ENCODE peak calls at places on chromosomes 16 and 17, in four cellular contexts. A is H1, P is IMR-90, E is mesendoderm. R is an unnamed sample.

GRCh38 chr16:86756882-86757703 is 178.7 kb downstream of the FOXL1 start:
- DNase-seq in A (no peak), P (no peak), E (no peak), R (no peak)

GRCh38 chr16:427295-427694 is 1.8 kb downstream of the RAB11FIP3 start:
- DNase-seq in A (no peak), P (no peak), E (no peak), R (no peak)

GRCh38 chr17:1422907-1423306 is 22.9 kb upstream of the YWHAE start:
- DNase-seq in A (no peak), P (peak), E (peak), R (no peak)

GRCh38 chr17:9768381-9768934 is 22.9 kb downstream of the DHRS7C start:
- DNase-seq in A (no peak), P (peak), E (peak), R (no peak)

GRCh38 chr16:87314990-87315420 is 2.2 kb downstream of the C16orf95 start:
- DNase-seq in A (no peak), P (no peak), E (no peak), R (no peak)

GRCh38 chr17:29107933-29108805 is 65.2 kb downstream of the PIPOX start:
- DNase-seq in A (no peak), P (no peak), E (peak), R (no peak)

GRCh38 chr17:67401106-67401505 is 24.0 kb downstream of the PITPNC1 start:
- DNase-seq in A (no peak), P (no peak), E (no peak), R (no peak)

GRCh38 chr17:49404371-49404770 is 10.3 kb downstream of the PHB1 start:
- DNase-seq in A (no peak), P (no peak), E (no peak), R (no peak)

GRCh38 chr16:50422926-50423325 is 54.1 kb upstream of the BRD7 start:
- DNase-seq in A (no peak), P (no peak), E (no peak), R (no peak)
- H4K5ac ChIP-seq in A (no peak), P (no peak), E (no peak), R (no peak)

DNA sequence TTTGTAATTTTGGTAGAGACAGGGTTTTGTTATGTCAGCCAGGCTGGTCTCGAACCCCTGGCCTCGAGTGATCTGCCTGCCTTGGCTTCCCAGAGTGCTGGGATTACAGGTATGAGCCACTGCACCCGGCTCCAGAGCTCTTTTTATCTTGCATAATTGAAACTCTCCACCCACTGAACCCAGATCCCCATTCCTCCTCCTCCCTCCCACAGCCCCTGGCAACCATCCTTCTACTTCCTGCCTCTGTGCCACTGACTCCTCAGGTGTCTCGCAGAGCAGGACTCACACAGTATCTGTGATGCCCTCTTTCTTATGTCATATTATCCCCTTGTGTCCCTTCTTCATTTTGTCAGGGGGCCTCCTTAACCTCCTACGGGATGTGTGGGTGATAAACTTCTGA is 340.7 kb downstream of the SLC39A11 start:
- DNase-seq in A (no peak), P (no peak), E (no peak), R (no peak)
- H4K5ac ChIP-seq in A (no peak), P (no peak), E (no peak), R (no peak)

GRCh38 chr16:59205403-59205802 is 471.3 kb upstream of the GOT2 start:
- DNase-seq in A (no peak), P (no peak), E (no peak), R (no peak)

GRCh38 chr16:59204589-59204988 is 470.5 kb upstream of the GOT2 start:
- DNase-seq in A (no peak), P (no peak), E (no peak), R (no peak)

GRCh38 chr16:59201821-59202220 is 467.7 kb upstream of the GOT2 start:
- DNase-seq in A (no peak), P (no peak), E (no peak), R (no peak)

GRCh38 chr16:59201160-59201559 is 467.0 kb upstream of the GOT2 start:
- DNase-seq in A (no peak), P (no peak), E (no peak), R (no peak)

DNA sequence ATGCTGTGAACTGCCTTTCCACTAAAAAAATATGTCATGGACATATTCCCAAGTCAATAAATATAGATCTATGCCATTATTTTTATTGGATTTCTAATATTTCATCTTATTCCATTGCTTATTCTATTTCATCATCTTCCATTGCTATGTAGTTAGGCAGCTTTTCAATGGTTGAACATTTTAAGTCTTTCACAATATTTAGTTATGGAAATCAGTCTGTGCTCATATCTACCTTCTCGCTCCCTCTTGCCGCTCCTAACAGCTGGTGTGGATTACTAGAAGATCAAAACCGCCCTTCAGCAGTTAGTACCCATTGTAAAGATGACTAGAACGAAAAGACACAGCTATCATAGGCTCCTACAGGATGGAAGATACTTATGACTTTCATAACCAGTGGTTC is 468.3 kb upstream of the GOT2 start:
- DNase-seq in A (no peak), P (no peak), E (no peak), R (no peak)
- H4K5ac ChIP-seq in A (no peak), P (no peak), E (no peak), R (no peak)

GRCh38 chr16:48392407-48392806 is 7.2 kb upstream of the SIAH1 start:
- DNase-seq in A (no peak), P (no peak), E (no peak), R (no peak)
- H4K5ac ChIP-seq in A (no peak), P (no peak), E (no peak), R (no peak)

GRCh38 chr17:83105512-83105911 is 26.1 kb downstream of the METRNL start:
- DNase-seq in A (no peak), P (no peak), E (no peak), R (no peak)
- H4K5ac ChIP-seq in A (no peak), P (no peak), E (no peak), R (no peak)

GRCh38 chr17:81685108-81685507 is 1.3 kb downstream of the HGS start:
- DNase-seq in A (no peak), P (peak), E (no peak), R (no peak)
- H4K5ac ChIP-seq in A (no peak), P (no peak), E (no peak), R (no peak)

GRCh38 chr16:31253642-31254045 is 6.1 kb upstream of the ITGAM start:
- DNase-seq in A (no peak), P (no peak), E (no peak), R (no peak)
- H4K5ac ChIP-seq in A (no peak), P (no peak), E (no peak), R (no peak)

GRCh38 chr17:78179372-78179771 is 7.5 kb downstream of the TK1 start:
- DNase-seq in A (no peak), P (peak), E (no peak), R (no peak)
- H4K5ac ChIP-seq in A (no peak), P (peak), E (no peak), R (no peak)

DNA sequence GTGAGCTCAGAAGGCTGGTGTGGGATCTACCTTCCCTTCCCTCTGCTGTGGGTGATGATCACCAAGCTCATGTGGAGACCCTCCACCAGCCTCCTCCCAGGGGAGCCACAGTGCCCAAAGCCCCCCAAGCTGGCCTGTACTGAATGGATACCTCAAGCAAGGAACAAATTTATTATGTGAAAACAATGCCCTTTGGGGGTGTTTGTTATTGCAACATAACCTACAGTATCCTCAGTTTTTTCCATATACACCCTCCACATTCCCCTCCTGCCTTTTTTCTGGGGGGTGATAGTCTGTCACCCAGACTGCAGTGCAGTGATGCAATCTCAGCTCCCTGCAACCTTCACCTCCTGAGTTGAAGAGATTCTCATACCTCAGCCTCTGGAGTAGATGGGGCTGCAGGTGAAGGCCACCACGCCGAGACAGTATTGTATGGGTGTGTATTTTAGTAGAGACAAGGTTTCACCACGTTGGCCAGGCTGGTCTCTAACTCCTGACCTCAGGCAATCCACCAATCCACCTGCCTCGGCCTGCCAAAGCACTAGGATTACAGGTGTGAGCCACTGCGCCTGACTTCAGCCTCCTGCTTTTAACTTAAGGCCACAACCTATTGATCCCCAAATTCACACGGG is 215.9 kb downstream of the CPPED1 start:
- DNase-seq in A (no peak), P (no peak), E (no peak), R (no peak)
- H4K5ac ChIP-seq in A (no peak), P (no peak), E (no peak), R (no peak)